ENCODE peak calls at places on chromosomes 5 and 9, in ten cellular contexts. D is stimulated activated CD4-positive, alpha-beta T cell treated with anti-CD3 and anti-CD28 coated beads, Interleukin-4, amount 100 ng/mL, for 1 hour; J is HS-5; G is T-helper 17 cell; V is activated CD4-positive, alpha-beta T cell treated with anti-CD3 and anti-CD28 coated beads for 24 hours; E is adipocyte; R is effector memory CD4-positive, alpha-beta T cell; N is nucleus accumbens; T is vagina; X is GM18507. P is an unnamed sample.

GRCh38 chr5:55230086-55230629 is 3.0 kb upstream of the MCIDAS start:
- DNase-seq in D (no peak), J (no peak), G (no peak), V (no peak), E (no peak), R (no peak), N (no peak), T (no peak), X (no peak), P (no peak)

GRCh38 chr5:16033196-16033925 is 146.2 kb downstream of the MARCHF11 start:
- DNase-seq in D (no peak), J (no peak), G (no peak), V (no peak), E (no peak), R (no peak), N (no peak), T (no peak), X (no peak), P (no peak)

GRCh38 chr9:2385746-2386145 is 235.8 kb upstream of the VLDLR start:
- DNase-seq in D (no peak), J (no peak), G (no peak), V (no peak), E (no peak), R (no peak), N (no peak), T (no peak), X (no peak), P (no peak)

GRCh38 chr5:158522001-158522400 is 577.7 kb downstream of the EBF1 start:
- DNase-seq in D (no peak), J (peak; percentile 26), G (no peak), V (no peak), E (peak; percentile 91), R (no peak), N (no peak), T (no peak), X (no peak), P (no peak)

GRCh38 chr5:75048457-75048953 is 3.9 kb downstream of the GCNT4 start:
- DNase-seq in D (no peak), J (no peak), G (no peak), V (no peak), E (peak; percentile 60), R (no peak), N (no peak), T (no peak), X (no peak), P (no peak)

GRCh38 chr5:162209005-162209605 is 141.5 kb downstream of the GABRG2 start:
- DNase-seq in D (no peak), J (no peak), G (no peak), V (no peak), E (peak; percentile 4), R (no peak), N (peak; percentile 4), T (no peak), X (no peak), P (peak; percentile 52)

GRCh38 chr5:84724683-84725082 is 340.0 kb upstream of the EDIL3 start:
- DNase-seq in D (no peak), J (peak; percentile 28), G (no peak), V (no peak), E (peak; percentile 61), R (no peak), N (no peak), T (no peak), X (no peak), P (no peak)

GRCh38 chr9:96553070-96553469 is 66.6 kb downstream of the CDC14B start:
- DNase-seq in D (no peak), J (peak; percentile 88), G (no peak), V (no peak), E (peak; percentile 87), R (no peak), N (no peak), T (no peak), X (no peak), P (no peak)

GRCh38 chr5:96463106-96463505 is 30.1 kb upstream of the PCSK1 start:
- DNase-seq in D (no peak), J (no peak), G (no peak), V (no peak), E (peak; percentile 56), R (no peak), N (no peak), T (no peak), X (no peak), P (no peak)

GRCh38 chr5:134592141-134592746 is 40.4 kb downstream of the SAR1B start:
- DNase-seq in D (no peak), J (no peak), G (no peak), V (no peak), E (peak; percentile 34), R (no peak), N (no peak), T (no peak), X (no peak), P (peak; percentile 59)

GRCh38 chr9:130265431-130266235 is at the start of gene HMCN2:
- DNase-seq in D (no peak), J (no peak), G (no peak), V (no peak), E (peak; percentile 29), R (no peak), N (no peak), T (no peak), X (no peak), P (no peak)

GRCh38 chr9:129068110-129068509 is 12.8 kb upstream of the DOLPP1 start:
- DNase-seq in D (no peak), J (no peak), G (no peak), V (no peak), E (no peak), R (no peak), N (no peak), T (no peak), X (no peak), P (no peak)

GRCh38 chr5:111641533-111642230 is 115.3 kb downstream of the NREP start:
- DNase-seq in D (no peak), J (peak; percentile 24), G (no peak), V (no peak), E (peak; percentile 60), R (no peak), N (no peak), T (no peak), X (no peak), P (no peak)

GRCh38 chr5:111779260-111780254 is 22.6 kb upstream of the NREP start:
- DNase-seq in D (no peak), J (no peak), G (no peak), V (no peak), E (peak; percentile 46), R (no peak), N (no peak), T (no peak), X (no peak), P (no peak)

GRCh38 chr5:13946111-13946510 is 1.6 kb upstream of the DNAH5 start:
- DNase-seq in D (no peak), J (no peak), G (no peak), V (no peak), E (peak; percentile 29), R (no peak), N (no peak), T (no peak), X (no peak), P (no peak)

GRCh38 chr5:81579525-81579924 is 171.4 kb downstream of the SSBP2 start:
- DNase-seq in D (no peak), J (no peak), G (no peak), V (no peak), E (peak; percentile 70), R (no peak), N (no peak), T (no peak), X (no peak), P (no peak)

GRCh38 chr9:111914749-111915424 is 18.3 kb downstream of the UGCG start:
- DNase-seq in D (no peak), J (no peak), G (no peak), V (no peak), E (peak; percentile 62), R (no peak), N (no peak), T (no peak), X (no peak), P (no peak)

GRCh38 chr9:101479337-101480045 is 43.9 kb upstream of the ALDOB start:
- DNase-seq in D (no peak), J (no peak), G (no peak), V (no peak), E (no peak), R (no peak), N (no peak), T (no peak), X (no peak), P (no peak)

GRCh38 chr5:61332891-61333350 is 863 bp downstream of the ZSWIM6 start:
- DNase-seq in D (peak; percentile 23), J (no peak), G (peak; percentile 26), V (no peak), E (peak; percentile 77), R (peak; percentile 25), N (no peak), T (no peak), X (no peak), P (no peak)

GRCh38 chr5:10330511-10331105 is 22.9 kb upstream of the MARCHF6 start:
- DNase-seq in D (no peak), J (no peak), G (no peak), V (no peak), E (peak; percentile 26), R (no peak), N (no peak), T (no peak), X (no peak), P (no peak)

GRCh38 chr5:151319334-151319733 is 15.8 kb upstream of the SLC36A3 start:
- DNase-seq in D (no peak), J (no peak), G (no peak), V (no peak), E (peak; percentile 30), R (no peak), N (no peak), T (peak; percentile 56), X (peak; percentile 8), P (no peak)

GRCh38 chr5:139636975-139637408 is 11.2 kb upstream of the CXXC5 start:
- DNase-seq in D (no peak), J (no peak), G (no peak), V (no peak), E (peak; percentile 52), R (peak; percentile 25), N (no peak), T (no peak), X (peak; percentile 35), P (no peak)

GRCh38 chr9:36603006-36603405 is 30.3 kb downstream of the MELK start:
- DNase-seq in D (no peak), J (peak; percentile 13), G (no peak), V (no peak), E (peak; percentile 45), R (no peak), N (no peak), T (no peak), X (peak; percentile 32), P (no peak)

GRCh38 chr5:75049581-75050274 is 2.6 kb downstream of the GCNT4 start:
- DNase-seq in D (peak; percentile 61), J (no peak), G (peak; percentile 40), V (peak; percentile 47), E (peak; percentile 72), R (no peak), N (no peak), T (no peak), X (no peak), P (peak; percentile 38)

GRCh38 chr5:37208883-37209808 is 40.0 kb downstream of the CPLANE1 start:
- DNase-seq in D (no peak), J (peak; percentile 16), G (no peak), V (no peak), E (no peak), R (no peak), N (no peak), T (no peak), X (no peak), P (no peak)

P was measured in NT2/D1.